ENCODE peak calls at places on chromosomes 4 and X, in five cellular contexts. U, M, F, T and W are unnamed samples.

GRCh38 chr4:6172093-6172926 is 28.0 kb downstream of the JAKMIP1 start:
- DNase-seq in U (peak), M (no peak), F (no peak), T (peak), W (peak)

GRCh38 chr4:48129307-48130014 is 4.6 kb downstream of the TXK start:
- DNase-seq in U (peak), M (peak), F (no peak), T (peak), W (no peak)

GRCh38 chrX:104742345-104742744 is 176.3 kb downstream of the IL1RAPL2 start:
- DNase-seq in U (no peak), M (peak), F (no peak), T (no peak), W (no peak)

GRCh38 chr4:75916091-75916661 is 13.9 kb upstream of the PPEF2 start:
- DNase-seq in U (peak), M (peak), F (no peak), T (peak), W (peak)

GRCh38 chr4:181007751-181008150 is 1235.5 kb upstream of the TENM3 start:
- DNase-seq in U (no peak), M (no peak), F (no peak), T (no peak), W (no peak)

GRCh38 chrX:46573331-46573895 is at the start of gene CHST7:
- DNase-seq in U (peak), M (peak), F (peak), T (peak), W (peak)

GRCh38 chr4:11548529-11549176 is 120.0 kb upstream of the HS3ST1 start:
- DNase-seq in U (no peak), M (peak), F (no peak), T (no peak), W (peak)

GRCh38 chrX:31590581-31591113 is 518.8 kb upstream of the FTHL17 start:
- DNase-seq in U (no peak), M (no peak), F (no peak), T (no peak), W (no peak)

GRCh38 chr4:147820975-147821374 is 89.1 kb downstream of the ARHGAP10 start:
- DNase-seq in U (no peak), M (no peak), F (no peak), T (no peak), W (no peak)